ENCODE peak calls at places on chromosomes 11 and 22, in six cellular contexts. I, X, V, L, H and Z are unnamed samples. For H3K79me2, the result is how much of the 10 kb centered on the place peaks cover.

GRCh38 chr11:107564877-107565218 is 687 bp downstream of the ALKBH8 start:
- DNase-seq in I (no peak), X (no peak), V (no peak), L (no peak), H (no peak), Z (no peak)

GRCh38 chr11:78202733-78203167 is 14.0 kb downstream of the USP35 start:
- DNase-seq in I (no peak), X (no peak), V (no peak), L (no peak), H (no peak), Z (peak)

GRCh38 chr11:68271023-68271780 is 571 bp downstream of the C11orf24 start:
- DNase-seq in I (peak), X (peak), V (peak), L (no peak), H (peak), Z (peak)

GRCh38 chr22:44574057-44574456 is 76.0 kb upstream of the RTL6 start:
- DNase-seq in I (peak), X (peak), V (no peak), L (no peak), H (no peak), Z (peak)

GRCh38 chr11:127000291-127000968 is at the start of gene KIRREL3:
- DNase-seq in I (no peak), X (no peak), V (peak), L (no peak), H (peak), Z (peak)

GRCh38 chr11:17405232-17406005 is 17.0 kb upstream of the KCNJ11 start:
- DNase-seq in I (no peak), X (peak), V (peak), L (no peak), H (peak), Z (peak)

GRCh38 chr11:45097721-45098493 is 48.5 kb upstream of the PRDM11 start:
- DNase-seq in I (peak), X (peak), V (peak), L (no peak), H (peak), Z (no peak)

GRCh38 chr22:48824673-48825651 is 1002.7 kb downstream of the BRD1 start:
- DNase-seq in I (no peak), X (no peak), V (no peak), L (no peak), H (no peak), Z (peak)

GRCh38 chr11:80838153-80838552 is 1397.3 kb upstream of the TENM4 start:
- DNase-seq in I (no peak), X (no peak), V (no peak), L (peak), H (no peak), Z (no peak)

GRCh38 chr11:61155312-61155711 is 5.9 kb downstream of the VPS37C start:
- DNase-seq in I (no peak), X (no peak), V (no peak), L (no peak), H (no peak), Z (no peak)

GRCh38 chr11:65780770-65781151 is at the start of gene AP5B1:
- DNase-seq in I (peak), X (peak), V (peak), L (no peak), H (peak), Z (peak)

GRCh38 chr22:21446128-21446826 is 20.9 kb upstream of the TMEM191C start:
- DNase-seq in I (no peak), X (no peak), V (peak), L (no peak), H (peak), Z (no peak)

GRCh38 chr11:103633037-103633788 is 403.2 kb upstream of the DDI1 start:
- DNase-seq in I (peak), X (no peak), V (no peak), L (no peak), H (no peak), Z (peak)

GRCh38 chr11:97614571-97614970 is 1224.8 kb downstream of the JRKL start:
- DNase-seq in I (peak), X (no peak), V (no peak), L (no peak), H (no peak), Z (no peak)

GRCh38 chr11:1695548-1696108 is 1.4 kb upstream of the KRTAP5-6 start:
- DNase-seq in I (no peak), X (no peak), V (no peak), L (no peak), H (no peak), Z (peak)

GRCh38 chr22:35301370-35301874 is 1.7 kb downstream of the TOM1 start:
- DNase-seq in I (no peak), X (peak), V (no peak), L (no peak), H (no peak), Z (peak)

GRCh38 chr22:36964110-36964509 is 50.7 kb downstream of the CSF2RB start:
- DNase-seq in I (no peak), X (no peak), V (no peak), L (no peak), H (no peak), Z (no peak)

GRCh38 chr11:66950113-66950535 is 8.1 kb downstream of the PC start:
- DNase-seq in I (peak), X (peak), V (peak), L (no peak), H (no peak), Z (peak)

GRCh38 chr11:69249641-69250502 is 44.1 kb upstream of the MYEOV start:
- DNase-seq in I (no peak), X (peak), V (peak), L (no peak), H (peak), Z (no peak)

GRCh38 chr11:75490221-75491181 is 35.2 kb downstream of the GDPD5 start:
- DNase-seq in I (peak), X (peak), V (peak), L (no peak), H (peak), Z (peak)

GRCh38 chr22:48944756-48945620 is 882.7 kb downstream of the BRD1 start:
- DNase-seq in I (no peak), X (no peak), V (peak), L (no peak), H (peak), Z (no peak)

GRCh38 chr11:134498326-134499139 is 86.5 kb upstream of the B3GAT1 start:
- DNase-seq in I (no peak), X (no peak), V (no peak), L (no peak), H (no peak), Z (no peak)

GRCh38 chr11:36243641-36244040 is 45.6 kb downstream of the COMMD9 start:
- DNase-seq in I (no peak), X (no peak), V (no peak), L (no peak), H (no peak), Z (no peak)

GRCh38 chr11:36148701-36149100 is 140.5 kb downstream of the COMMD9 start:
- DNase-seq in I (no peak), X (no peak), V (no peak), L (no peak), H (no peak), Z (no peak)

GRCh38 chr11:82521427-82521826 is 212.2 kb downstream of the FAM181B start:
- DNase-seq in I (no peak), X (no peak), V (no peak), L (no peak), H (no peak), Z (no peak)

GRCh38 chr22:20453222-20453621 is 15.6 kb upstream of the SCARF2 start:
- DNase-seq in I (no peak), X (no peak), V (no peak), L (no peak), H (no peak), Z (no peak)

GRCh38 chr22:24289781-24290181 is 19.1 kb downstream of the SPECC1L start:
- DNase-seq in I (peak), X (no peak), V (no peak), L (no peak), H (no peak), Z (no peak)

GRCh38 chr11:34364102-34364501 is 6.3 kb upstream of the ABTB2 start:
- DNase-seq in I (no peak), X (no peak), V (no peak), L (no peak), H (no peak), Z (no peak)

GRCh38 chr11:12099132-12099873 is 11.1 kb upstream of the MICAL2 start:
- DNase-seq in I (no peak), X (no peak), V (no peak), L (no peak), H (no peak), Z (no peak)

GRCh38 chr22:18111759-18112330 is 1.2 kb downstream of the TUBA8 start:
- DNase-seq in I (no peak), X (no peak), V (no peak), L (no peak), H (peak), Z (peak)

GRCh38 chr11:73480677-73481076 is 104.5 kb downstream of the RELT start:
- DNase-seq in I (no peak), X (no peak), V (no peak), L (no peak), H (no peak), Z (no peak)

GRCh38 chr11:33982661-33983060 is 68.9 kb upstream of the CAPRIN1 start:
- DNase-seq in I (no peak), X (no peak), V (no peak), L (no peak), H (no peak), Z (no peak)

GRCh38 chr22:30561402-30562154 is 12.9 kb downstream of the GAL3ST1 start:
- DNase-seq in I (no peak), X (no peak), V (peak), L (no peak), H (no peak), Z (peak)

GRCh38 chr22:49257551-49257951 is 570.1 kb downstream of the BRD1 start:
- DNase-seq in I (no peak), X (no peak), V (peak), L (no peak), H (no peak), Z (peak)

GRCh38 chr11:126585388-126586302 is 230.2 kb downstream of the ST3GAL4 start:
- DNase-seq in I (peak), X (peak), V (peak), L (no peak), H (no peak), Z (peak)

GRCh38 chr22:39232246-39232645 is 12.5 kb downstream of the PDGFB start:
- DNase-seq in I (no peak), X (no peak), V (no peak), L (no peak), H (no peak), Z (no peak)

GRCh38 chr11:59199546-59200420 is 12.9 kb downstream of the MPEG1 start:
- DNase-seq in I (no peak), X (no peak), V (no peak), L (peak), H (no peak), Z (no peak)

GRCh38 chr11:128728767-128729587 is 35.1 kb downstream of the FLI1 start:
- DNase-seq in I (peak), X (no peak), V (no peak), L (no peak), H (no peak), Z (no peak)
- H3K79me2 ChIP-seq in I (half or more), X (under half), V (under half), L (half or more), H (under half), Z (under half)

DNA sequence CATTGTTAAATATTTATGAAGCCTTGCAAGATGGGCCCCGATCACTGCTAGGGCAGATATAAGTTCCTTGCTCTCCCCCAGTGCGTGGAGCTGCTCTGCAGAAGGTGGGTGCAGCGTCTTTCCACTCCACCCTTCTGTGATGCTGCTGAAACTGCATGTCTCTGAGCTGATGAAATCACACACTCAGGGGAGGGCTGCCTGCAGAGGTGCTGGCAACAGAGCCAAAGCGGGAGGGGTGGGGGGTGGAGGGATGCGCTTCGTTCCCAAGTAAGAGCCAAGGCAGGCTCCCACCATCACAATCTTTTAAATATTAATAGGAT is 116.6 kb upstream of the NTM start:
- DNase-seq in I (no peak), X (no peak), V (peak), L (no peak), H (peak), Z (no peak)
- TF ChIP-seq CTCF in I (no peak), X (no peak), V (no peak), L (no peak), H (no peak), Z (no peak)

GRCh38 chr22:25403284-25403606 is 161.2 kb upstream of the GRK3 start:
- DNase-seq in I (no peak), X (no peak), V (no peak), L (no peak), H (no peak), Z (no peak)
- H3K79me2 ChIP-seq in I (under half), X (half or more), V (under half), L (half or more), H (half or more), Z (under half)

DNA sequence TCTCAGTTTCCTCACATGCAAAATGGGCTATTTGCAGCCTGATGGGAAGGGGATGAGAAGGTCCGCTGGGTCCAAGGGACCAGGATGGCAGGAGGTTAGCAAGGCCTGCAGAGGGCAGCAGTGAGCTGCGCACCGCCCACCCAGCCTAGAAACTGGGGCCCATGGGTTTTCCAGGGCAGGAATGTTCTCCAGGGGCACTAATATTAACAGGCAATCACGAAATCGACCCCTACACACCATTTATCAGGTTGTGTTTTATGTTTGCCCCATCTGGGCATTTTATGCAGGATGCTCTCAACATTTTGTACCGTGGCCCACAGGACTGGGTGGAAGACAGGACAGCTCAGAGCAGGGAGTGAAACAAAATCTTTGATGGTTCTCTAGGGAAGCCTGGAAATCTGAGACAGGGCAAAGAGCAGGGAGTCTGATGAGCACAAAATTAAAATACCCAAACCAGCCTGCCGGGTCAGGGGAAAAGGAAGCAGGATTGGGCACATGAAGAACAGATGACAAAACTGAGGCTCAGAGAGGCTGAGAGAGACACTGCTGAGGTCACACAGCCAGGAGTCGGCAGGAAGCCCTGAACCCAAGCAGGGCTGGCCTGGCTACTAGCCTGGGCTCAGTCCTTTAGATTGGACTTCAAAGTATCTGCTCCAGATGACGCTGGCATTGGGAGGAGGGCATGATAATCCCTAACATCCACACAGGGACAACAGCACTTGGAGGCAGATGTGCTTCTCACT is 1.6 kb upstream of the BCR start:
- DNase-seq in I (peak), X (peak), V (peak), L (no peak), H (peak), Z (peak)
- TF ChIP-seq CTCF in I (peak), X (peak), V (peak), L (peak), H (peak), Z (peak)

GRCh38 chr11:105215528-105215927 is 76.0 kb upstream of the CARD18 start:
- DNase-seq in I (no peak), X (peak), V (no peak), L (no peak), H (no peak), Z (no peak)

GRCh38 chr11:105224859-105225258 is 85.3 kb upstream of the CARD18 start:
- DNase-seq in I (no peak), X (no peak), V (no peak), L (no peak), H (no peak), Z (no peak)

GRCh38 chr11:105220175-105220574 is 80.6 kb upstream of the CARD18 start:
- DNase-seq in I (peak), X (no peak), V (no peak), L (no peak), H (no peak), Z (peak)

GRCh38 chr11:105219670-105220069 is 80.1 kb upstream of the CARD18 start:
- DNase-seq in I (no peak), X (no peak), V (no peak), L (no peak), H (no peak), Z (no peak)

GRCh38 chr11:105219269-105219668 is 79.7 kb upstream of the CARD18 start:
- DNase-seq in I (no peak), X (peak), V (peak), L (no peak), H (peak), Z (no peak)
- H3K79me2 ChIP-seq in I (under half), X (under half), V (under half), L (under half), H (under half), Z (under half)